ENCODE peak calls at places on chromosomes 13 and 19, in four cellular contexts. Y, X, F and G are unnamed samples.

GRCh38 chr13:38415233-38415632 is 65.6 kb downstream of the UFM1 start:
- DNase-seq in F (no peak), Y (no peak), X (no peak), G (peak; percentile 9)

GRCh38 chr19:49071860-49072547 is 495 bp downstream of the KCNA7 start:
- DNase-seq in F (peak; percentile 29), Y (no peak), X (no peak), G (no peak)

GRCh38 chr13:46181799-46182490 is at the start of gene LCP1:
- DNase-seq in X (no peak), F (no peak), Y (no peak), G (no peak)

GRCh38 chr13:50425772-50426171 is 410.5 kb downstream of the KCNRG start:
- DNase-seq in X (no peak), Y (no peak), F (no peak), G (no peak)

GRCh38 chr13:22487932-22488331 is 692.8 kb upstream of the SGCG start:
- DNase-seq in Y (no peak), F (no peak), X (no peak), G (no peak)

GRCh38 chr13:75329723-75330122 is 152.2 kb downstream of the TBC1D4 start:
- DNase-seq in Y (no peak), F (no peak), X (no peak), G (no peak)

GRCh38 chr13:87674143-87674772 is 3.1 kb downstream of the SLITRK5 start:
- DNase-seq in Y (no peak), F (no peak), X (no peak), G (no peak)

GRCh38 chr19:19628499-19629134 is 597 bp upstream of the LPAR2 start:
- DNase-seq in F (no peak), X (no peak), Y (peak; percentile 64), G (peak; percentile 64)

GRCh38 chr13:29270536-29271045 is 324.9 kb downstream of the SLC7A1 start:
- DNase-seq in F (no peak), Y (no peak), X (no peak), G (no peak)

GRCh38 chr19:7177926-7178325 is 108.4 kb downstream of the ZNF557 start:
- DNase-seq in X (no peak), F (no peak), Y (peak; percentile 28), G (no peak)

GRCh38 chr13:106865706-106866288 is 297.9 kb upstream of the ARGLU1 start:
- DNase-seq in F (no peak), Y (no peak), X (no peak), G (no peak)

GRCh38 chr13:36818483-36819063 is 449 bp upstream of the RFXAP start:
- DNase-seq in X (no peak), F (no peak), Y (no peak), G (no peak)

GRCh38 chr13:74251778-74252519 is 117.7 kb upstream of the KLF12 start:
- DNase-seq in Y (peak; percentile 25), F (no peak), X (no peak), G (no peak)

GRCh38 chr19:58334691-58335249 is 8.0 kb downstream of the ZSCAN22 start:
- DNase-seq in X (no peak), F (no peak), Y (no peak), G (no peak)

GRCh38 chr13:112251930-112252585 is 124.1 kb upstream of the SPACA7 start:
- DNase-seq in Y (no peak), F (no peak), X (no peak), G (no peak)

GRCh38 chr19:38805180-38805579 is 7.6 kb downstream of the LGALS4 start:
- DNase-seq in F (no peak), X (no peak), Y (peak; percentile 11), G (no peak)

GRCh38 chr19:46660008-46660517 is 919 bp downstream of the DACT3 start:
- DNase-seq in F (no peak), Y (no peak), X (no peak), G (no peak)

GRCh38 chr13:105446197-105446596 is 1089.3 kb downstream of the EFNB2 start:
- DNase-seq in F (no peak), X (no peak), Y (no peak), G (no peak)

GRCh38 chr13:113297370-113297871 is 382 bp downstream of the LAMP1 start:
- DNase-seq in Y (peak; percentile 24), X (no peak), F (no peak), G (no peak)

GRCh38 chr13:43143591-43143990 is 120.2 kb downstream of the DNAJC15 start:
- DNase-seq in Y (no peak), F (no peak), X (no peak), G (no peak)

GRCh38 chr19:1173845-1174809 is at the start of gene SBNO2:
- DNase-seq in X (peak; percentile 70), F (peak; percentile 91), Y (peak; percentile 87), G (peak; percentile 77)

GRCh38 chr19:32674153-32674958 is 624 bp downstream of the ANKRD27 start:
- DNase-seq in F (no peak), X (no peak), Y (no peak), G (peak; percentile 9)

GRCh38 chr19:43782689-43783231 is 2.0 kb upstream of the KCNN4 start:
- DNase-seq in F (no peak), Y (no peak), X (no peak), G (no peak)